ENCODE peak calls at places on chromosomes 5 and 9, in five cellular contexts. One of them, this sample, is unnamed.

GRCh38 chr9:5712651-5713360 is 83.9 kb downstream of the RIC1 start:
- DNase-seq in IMR-90: no peak
- DNase-seq in mesenchymal stem cell: no peak
- DNase-seq in H1: no peak
- DNase-seq in H9: no peak
- DNase-seq in this sample: no peak

GRCh38 chr5:84028093-84028492 is 307.4 kb upstream of the HAPLN1 start:
- DNase-seq in H9: no peak
- DNase-seq in mesenchymal stem cell: peak
- DNase-seq in IMR-90: peak
- DNase-seq in H1: no peak
- DNase-seq in this sample: no peak

GRCh38 chr9:94599102-94599501 is 5.5 kb upstream of the FBP2 start:
- DNase-seq in IMR-90: no peak
- DNase-seq in mesenchymal stem cell: no peak
- DNase-seq in H1: no peak
- DNase-seq in H9: no peak
- DNase-seq in this sample: no peak

GRCh38 chr5:150229571-150229970 is 39.7 kb downstream of the SLC6A7 start:
- DNase-seq in H1: no peak
- DNase-seq in IMR-90: no peak
- DNase-seq in mesenchymal stem cell: no peak
- DNase-seq in H9: no peak
- DNase-seq in this sample: no peak

GRCh38 chr5:114101153-114101552 is 260.7 kb upstream of the KCNN2 start:
- DNase-seq in H1: no peak
- DNase-seq in mesenchymal stem cell: peak
- DNase-seq in IMR-90: peak
- DNase-seq in H9: no peak
- DNase-seq in this sample: no peak

GRCh38 chr9:99903393-99903792 is 3.1 kb upstream of the STX17 start:
- DNase-seq in H1: no peak
- DNase-seq in IMR-90: no peak
- DNase-seq in mesenchymal stem cell: no peak
- DNase-seq in H9: no peak
- DNase-seq in this sample: no peak

GRCh38 chr9:94945191-94946144 is 219.0 kb downstream of the AOPEP start:
- DNase-seq in IMR-90: peak
- DNase-seq in H9: no peak
- DNase-seq in H1: no peak
- DNase-seq in mesenchymal stem cell: peak
- DNase-seq in this sample: no peak

GRCh38 chr9:135779571-135779970 is 77.6 kb downstream of the KCNT1 start:
- DNase-seq in mesenchymal stem cell: no peak
- DNase-seq in H9: no peak
- DNase-seq in IMR-90: no peak
- DNase-seq in H1: no peak
- DNase-seq in this sample: no peak

GRCh38 chr5:177967221-177967887 is 28.7 kb downstream of the PROP1 start:
- DNase-seq in mesenchymal stem cell: no peak
- DNase-seq in H9: no peak
- DNase-seq in H1: no peak
- DNase-seq in IMR-90: no peak
- DNase-seq in this sample: no peak

GRCh38 chr9:17862081-17862480 is 283.2 kb downstream of the SH3GL2 start:
- DNase-seq in H9: no peak
- DNase-seq in IMR-90: no peak
- DNase-seq in H1: no peak
- DNase-seq in mesenchymal stem cell: no peak
- DNase-seq in this sample: no peak

GRCh38 chr5:53041071-53041692 is 52.0 kb downstream of the ITGA2 start:
- DNase-seq in IMR-90: peak
- DNase-seq in mesenchymal stem cell: peak
- DNase-seq in H9: no peak
- DNase-seq in H1: no peak
- DNase-seq in this sample: no peak

GRCh38 chr5:67257500-67257899 is 60.9 kb upstream of the CD180 start:
- DNase-seq in IMR-90: no peak
- DNase-seq in H1: no peak
- DNase-seq in H9: no peak
- DNase-seq in mesenchymal stem cell: no peak
- DNase-seq in this sample: no peak

GRCh38 chr9:18861599-18862546 is 171.1 kb downstream of the SAXO1 start:
- DNase-seq in IMR-90: peak
- DNase-seq in H9: peak
- DNase-seq in mesenchymal stem cell: no peak
- DNase-seq in H1: no peak
- DNase-seq in this sample: peak

GRCh38 chr9:131986576-131986975 is 93.1 kb downstream of the MED27 start:
- DNase-seq in H1: no peak
- DNase-seq in IMR-90: peak
- DNase-seq in H9: no peak
- DNase-seq in mesenchymal stem cell: peak
- DNase-seq in this sample: no peak

GRCh38 chr5:128053291-128053954 is 30.1 kb upstream of the SLC12A2 start:
- DNase-seq in H9: no peak
- DNase-seq in mesenchymal stem cell: peak
- DNase-seq in IMR-90: peak
- DNase-seq in H1: no peak
- DNase-seq in this sample: no peak

GRCh38 chr9:78236511-78236950 is 656 bp downstream of the CEP78 start:
- DNase-seq in IMR-90: no peak
- DNase-seq in H1: no peak
- DNase-seq in mesenchymal stem cell: no peak
- DNase-seq in H9: no peak
- DNase-seq in this sample: no peak

GRCh38 chr5:101995585-101995984 is 300.5 kb downstream of the SLCO4C1 start:
- DNase-seq in H1: no peak
- DNase-seq in H9: no peak
- DNase-seq in mesenchymal stem cell: no peak
- DNase-seq in IMR-90: no peak
- DNase-seq in this sample: no peak

DNA sequence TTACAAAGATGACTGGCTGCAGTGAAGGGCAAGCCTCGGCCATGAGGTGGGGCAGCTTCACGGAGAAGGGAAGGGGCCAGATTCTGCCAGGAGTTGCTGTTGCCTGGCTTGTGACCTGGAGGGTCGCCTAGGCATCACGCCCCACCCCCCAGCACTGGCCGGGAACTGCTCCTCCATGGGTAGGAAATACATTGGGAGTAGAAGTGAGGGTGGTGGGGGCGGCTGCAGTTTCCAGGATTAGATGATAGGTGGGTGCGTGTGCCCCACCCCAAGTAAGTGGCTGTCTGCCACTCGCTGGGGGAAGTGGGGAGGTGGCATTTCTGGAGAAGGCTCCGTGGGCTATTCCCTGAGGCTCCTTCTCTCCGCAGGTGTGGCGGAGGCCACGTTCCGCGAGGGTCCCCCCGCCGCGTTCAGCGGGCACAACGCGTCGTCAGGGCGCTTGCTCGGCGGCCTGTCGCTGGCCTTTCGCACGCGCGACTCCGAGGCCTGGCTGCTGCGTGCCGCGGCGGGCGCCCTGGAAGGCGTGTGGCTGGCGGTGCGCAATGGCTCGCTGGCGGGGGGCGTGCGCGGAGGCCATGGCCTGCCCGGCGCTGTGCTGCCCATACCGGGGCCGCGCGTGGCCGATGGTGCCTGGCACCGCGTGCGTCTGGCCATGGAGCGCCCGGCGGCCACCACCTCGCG is 16.9 kb downstream of the CRB2 start:
- DNase-seq in mesenchymal stem cell: no peak
- DNase-seq in H1: no peak
- DNase-seq in IMR-90: no peak
- DNase-seq in H9: no peak
- DNase-seq in this sample: no peak
- H3K14ac ChIP-seq in mesenchymal stem cell: peak
- H3K14ac ChIP-seq in H1: no peak
- H3K14ac ChIP-seq in IMR-90: no peak
- H3K14ac ChIP-seq in H9: no peak
- H3K14ac ChIP-seq in this sample: no peak

GRCh38 chr9:76649894-76650293 is 114.3 kb upstream of the PCA3 start:
- DNase-seq in IMR-90: no peak
- DNase-seq in H9: no peak
- DNase-seq in mesenchymal stem cell: no peak
- DNase-seq in H1: no peak
- DNase-seq in this sample: no peak
- H2BK15ac ChIP-seq in IMR-90: no peak
- H2BK15ac ChIP-seq in H9: no peak
- H2BK15ac ChIP-seq in mesenchymal stem cell: no peak
- H2BK15ac ChIP-seq in H1: no peak
- H2BK15ac ChIP-seq in this sample: no peak

GRCh38 chr5:59785701-59786100 is 107.8 kb downstream of the PDE4D start:
- DNase-seq in H1: no peak
- DNase-seq in IMR-90: no peak
- DNase-seq in mesenchymal stem cell: no peak
- DNase-seq in H9: no peak
- DNase-seq in this sample: no peak
- H4K91ac ChIP-seq in H1: no peak
- H4K91ac ChIP-seq in IMR-90: no peak
- H4K91ac ChIP-seq in mesenchymal stem cell: no peak
- H4K91ac ChIP-seq in H9: no peak
- H4K91ac ChIP-seq in this sample: no peak

GRCh38 chr9:10255758-10256157 is 357.0 kb downstream of the PTPRD start:
- DNase-seq in H9: no peak
- DNase-seq in H1: no peak
- DNase-seq in IMR-90: no peak
- DNase-seq in mesenchymal stem cell: no peak
- DNase-seq in this sample: no peak

GRCh38 chr9:10265102-10265708 is 347.6 kb downstream of the PTPRD start:
- DNase-seq in mesenchymal stem cell: peak
- DNase-seq in H1: no peak
- DNase-seq in IMR-90: peak
- DNase-seq in H9: no peak
- DNase-seq in this sample: no peak

GRCh38 chr9:10260501-10260900 is 352.3 kb downstream of the PTPRD start:
- DNase-seq in mesenchymal stem cell: no peak
- DNase-seq in IMR-90: no peak
- DNase-seq in H9: no peak
- DNase-seq in H1: no peak
- DNase-seq in this sample: no peak

GRCh38 chr9:10259668-10260067 is 353.1 kb downstream of the PTPRD start:
- DNase-seq in mesenchymal stem cell: no peak
- DNase-seq in IMR-90: no peak
- DNase-seq in H9: no peak
- DNase-seq in H1: no peak
- DNase-seq in this sample: no peak
- H3K14ac ChIP-seq in mesenchymal stem cell: no peak
- H3K14ac ChIP-seq in IMR-90: no peak
- H3K14ac ChIP-seq in H9: no peak
- H3K14ac ChIP-seq in H1: no peak
- H3K14ac ChIP-seq in this sample: no peak